ENCODE peak calls at places on chromosomes 12 and 14, in five cellular contexts. V is A549, X is transverse colon, A is tibial nerve, I is K562. L is an unnamed sample.

GRCh38 chr12:75446857-75447256 is 33.7 kb upstream of the GLIPR1 start:
- DNase-seq in V (peak; percentile 7), X (no peak), A (no peak), I (no peak), L (no peak)

GRCh38 chr14:67583711-67584644 is 16.1 kb downstream of the PIGH start:
- DNase-seq in V (peak; percentile 81), X (peak; percentile 41), A (peak; percentile 51), I (peak; percentile 72), L (no peak)

GRCh38 chr14:58298880-58299664 is 717 bp downstream of the ARID4A start:
- DNase-seq in V (peak; percentile 22), X (peak; percentile 45), A (no peak), I (peak; percentile 38), L (no peak)

GRCh38 chr14:44404021-44404420 is 103.1 kb downstream of the FSCB start:
- DNase-seq in V (no peak), X (peak; percentile 8), A (no peak), I (no peak), L (no peak)

GRCh38 chr12:42162198-42162597 is 17.5 kb upstream of the GXYLT1 start:
- DNase-seq in V (no peak), X (no peak), A (no peak), I (no peak), L (no peak)

GRCh38 chr12:129372876-129373275 is 519.6 kb downstream of the GLT1D1 start:
- DNase-seq in V (no peak), X (peak; percentile 36), A (no peak), I (no peak), L (no peak)

GRCh38 chr12:16950041-16950677 is 344.2 kb upstream of the LMO3 start:
- DNase-seq in V (no peak), X (no peak), A (no peak), I (no peak), L (no peak)

GRCh38 chr14:94397899-94398479 is 9.6 kb upstream of the SERPINA1 start:
- DNase-seq in V (no peak), X (no peak), A (no peak), I (no peak), L (no peak)

GRCh38 chr14:105737504-105738246 is 211.3 kb downstream of the TMEM121 start:
- DNase-seq in V (no peak), X (no peak), A (no peak), I (no peak), L (no peak)

GRCh38 chr12:46831335-46832083 is 5.7 kb upstream of the SLC38A4 start:
- DNase-seq in V (no peak), X (peak; percentile 21), A (no peak), I (no peak), L (no peak)

GRCh38 chr12:109088818-109089217 is 4.5 kb downstream of the ALKBH2 start:
- DNase-seq in V (no peak), X (no peak), A (no peak), I (no peak), L (no peak)

GRCh38 chr12:113086249-113087164 is 30.0 kb downstream of the DTX1 start:
- DNase-seq in V (no peak), X (peak; percentile 50), A (no peak), I (no peak), L (no peak)

GRCh38 chr12:109501299-109501698 is 23.9 kb downstream of the UBE3B start:
- DNase-seq in V (no peak), X (no peak), A (no peak), I (no peak), L (no peak)

GRCh38 chr12:43079481-43079880 is 472.5 kb downstream of the ADAMTS20 start:
- DNase-seq in V (no peak), X (no peak), A (no peak), I (no peak), L (no peak)

GRCh38 chr12:113070117-113070906 is 13.8 kb downstream of the DTX1 start:
- DNase-seq in V (no peak), X (peak; percentile 44), A (no peak), I (no peak), L (no peak)

GRCh38 chr14:76832503-76832988 is 6.3 kb downstream of the LRRC74A start:
- DNase-seq in V (no peak), X (no peak), A (no peak), I (no peak), L (no peak)

GRCh38 chr12:19220205-19220604 is 90.7 kb downstream of the PLEKHA5 start:
- DNase-seq in V (no peak), X (no peak), A (no peak), I (peak; percentile 5), L (no peak)

GRCh38 chr12:49348781-49349180 is 2.1 kb downstream of the DNAJC22 start:
- DNase-seq in V (no peak), X (no peak), A (no peak), I (no peak), L (no peak)

GRCh38 chr12:49345840-49346658 is 639 bp upstream of the DNAJC22 start:
- DNase-seq in V (no peak), X (no peak), A (no peak), I (peak; percentile 47), L (peak; percentile 74)

GRCh38 chr12:49346659-49347306 is at the start of gene DNAJC22:
- DNase-seq in V (no peak), X (peak; percentile 38), A (no peak), I (peak; percentile 69), L (no peak)

GRCh38 chr12:49349266-49349665 is 2.6 kb downstream of the DNAJC22 start:
- DNase-seq in V (no peak), X (no peak), A (no peak), I (no peak), L (no peak)

GRCh38 chr12:49347307-49348237 is 884 bp downstream of the DNAJC22 start:
- DNase-seq in V (peak; percentile 98), X (peak; percentile 91), A (peak; percentile 48), I (peak; percentile 93), L (peak; percentile 86)
- TF ChIP-seq CTCF in V (peak; percentile 98), X (peak; percentile 97), A (peak; percentile 95), I (peak; percentile 92), L (peak; percentile 76)

GRCh38 chr14:61562321-61563161 is 132.8 kb upstream of the HIF1A start:
- DNase-seq in V (peak; percentile 95), X (no peak), A (no peak), I (peak; percentile 74), L (no peak)

GRCh38 chr14:61561144-61561543 is 134.2 kb upstream of the HIF1A start:
- DNase-seq in V (peak; percentile 72), X (no peak), A (no peak), I (peak; percentile 11), L (no peak)

GRCh38 chr14:61563162-61563511 is 132.2 kb upstream of the HIF1A start:
- DNase-seq in V (no peak), X (no peak), A (no peak), I (no peak), L (no peak)

GRCh38 chr14:61560323-61560722 is 135.0 kb upstream of the HIF1A start:
- DNase-seq in V (no peak), X (no peak), A (no peak), I (no peak), L (no peak)

DNA sequence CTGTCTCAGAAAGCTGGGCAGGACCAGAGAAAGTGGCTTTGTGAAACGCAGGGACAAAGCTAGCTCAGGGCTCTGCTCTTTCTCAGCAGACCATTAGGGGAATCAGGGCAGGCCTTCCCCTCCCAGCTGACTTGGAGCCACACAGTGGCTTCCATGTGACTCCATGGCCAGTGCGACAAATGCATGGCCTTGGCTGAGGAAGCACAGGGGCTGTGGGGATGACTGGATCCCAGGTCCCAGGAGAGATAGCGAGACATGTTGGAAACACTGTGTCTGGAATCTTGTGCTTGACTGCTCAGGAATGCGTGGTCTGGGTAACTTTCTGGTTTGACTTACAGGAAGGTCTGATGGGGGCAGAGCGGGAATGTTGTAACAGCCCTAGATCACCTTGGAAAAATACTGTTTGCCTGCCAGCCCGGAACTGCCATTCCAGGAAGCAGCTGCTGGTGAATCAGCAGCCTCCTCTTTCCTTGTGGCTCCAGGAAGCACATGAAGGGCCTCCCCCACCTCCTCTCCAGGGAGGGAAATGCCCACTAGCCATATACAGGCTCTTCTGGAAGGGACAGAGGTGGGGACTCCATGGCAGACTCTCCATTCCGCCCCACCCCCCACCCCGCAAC is 133.5 kb upstream of the HIF1A start:
- DNase-seq in V (peak; percentile 77), X (peak; percentile 79), A (peak; percentile 55), I (no peak), L (peak; percentile 84)
- TF ChIP-seq POLR2A in V (no peak), X (no peak), A (no peak), I (no peak), L (no peak)

GRCh38 chr12:26044007-26044394 is 80.8 kb downstream of the BHLHE41 start:
- DNase-seq in V (no peak), X (no peak), A (no peak), I (no peak), L (no peak)

GRCh38 chr12:26043139-26044006 is 81.5 kb downstream of the BHLHE41 start:
- DNase-seq in V (no peak), X (no peak), A (no peak), I (no peak), L (no peak)

GRCh38 chr12:26046203-26046602 is 78.6 kb downstream of the BHLHE41 start:
- DNase-seq in V (no peak), X (no peak), A (no peak), I (no peak), L (no peak)

GRCh38 chr12:26044592-26044991 is 80.2 kb downstream of the BHLHE41 start:
- DNase-seq in V (no peak), X (no peak), A (no peak), I (no peak), L (no peak)

GRCh38 chr12:26042645-26043044 is 82.2 kb downstream of the BHLHE41 start:
- DNase-seq in V (no peak), X (no peak), A (no peak), I (no peak), L (no peak)
- H3K27ac ChIP-seq in V (no peak overlapping the region), X (no peak overlapping the region), A (no peak overlapping the region), I (no peak overlapping the region), L (no peak overlapping the region)

GRCh38 chr12:25985296-25985992 is 27.0 kb downstream of the RASSF8 start:
- DNase-seq in V (no peak), X (no peak), A (no peak), I (no peak), L (no peak)
- TF ChIP-seq CTCF in V (no peak), X (no peak), A (no peak), I (no peak), L (no peak)

GRCh38 chr12:64157110-64157509 is 65.0 kb downstream of the KICS2 start:
- DNase-seq in V (no peak), X (no peak), A (no peak), I (no peak), L (no peak)
- TF ChIP-seq POLR2A in V (no peak), X (no peak), A (no peak), I (no peak), L (no peak)

GRCh38 chr12:6915789-6916285 is 1.5 kb downstream of the ENO2 start:
- DNase-seq in V (no peak), X (no peak), A (no peak), I (no peak), L (no peak)
- H3K27ac ChIP-seq in V (peak overlapping the region; percentile 93), X (no peak overlapping the region), A (no peak overlapping the region), I (no peak overlapping the region), L (no peak overlapping the region)